ENCODE peak calls at places on chromosome 3, in eight cellular contexts. One of them, this sample, is unnamed.

GRCh38 chr3:45852828-45853227 is 10.9 kb upstream of the LZTFL1 start:
- DNase-seq in CD4-positive, alpha-beta T cell: no peak
- DNase-seq in neural progenitor cell: no peak
- DNase-seq in lower lobe of right lung: no peak
- DNase-seq in mesenchymal stem cell: no peak
- DNase-seq in ovary: no peak
- DNase-seq in kidney: no peak
- DNase-seq in PC-3: no peak
- DNase-seq in this sample: no peak

GRCh38 chr3:181899702-181900101 is 188.0 kb downstream of the SOX2 start:
- DNase-seq in CD4-positive, alpha-beta T cell: no peak
- DNase-seq in neural progenitor cell: no peak
- DNase-seq in lower lobe of right lung: no peak
- DNase-seq in mesenchymal stem cell: no peak
- DNase-seq in ovary: no peak
- DNase-seq in kidney: no peak
- DNase-seq in PC-3: peak
- DNase-seq in this sample: no peak

GRCh38 chr3:163916596-163917560 is 1161.4 kb downstream of the SI start:
- DNase-seq in CD4-positive, alpha-beta T cell: no peak
- DNase-seq in neural progenitor cell: peak
- DNase-seq in lower lobe of right lung: no peak
- DNase-seq in mesenchymal stem cell: no peak
- DNase-seq in ovary: no peak
- DNase-seq in kidney: no peak
- DNase-seq in PC-3: peak
- DNase-seq in this sample: peak

GRCh38 chr3:53155763-53156162 is 5.2 kb upstream of the PRKCD start:
- DNase-seq in CD4-positive, alpha-beta T cell: no peak
- DNase-seq in neural progenitor cell: peak
- DNase-seq in lower lobe of right lung: peak
- DNase-seq in mesenchymal stem cell: no peak
- DNase-seq in ovary: no peak
- DNase-seq in kidney: peak
- DNase-seq in PC-3: peak
- DNase-seq in this sample: no peak

GRCh38 chr3:183212565-183212964 is 40.5 kb upstream of the B3GNT5 start:
- DNase-seq in CD4-positive, alpha-beta T cell: no peak
- DNase-seq in neural progenitor cell: no peak
- DNase-seq in lower lobe of right lung: no peak
- DNase-seq in mesenchymal stem cell: no peak
- DNase-seq in ovary: no peak
- DNase-seq in kidney: no peak
- DNase-seq in PC-3: no peak
- DNase-seq in this sample: no peak

GRCh38 chr3:179451335-179452165 is at the start of gene GNB4:
- DNase-seq in CD4-positive, alpha-beta T cell: peak
- DNase-seq in neural progenitor cell: peak
- DNase-seq in lower lobe of right lung: peak
- DNase-seq in mesenchymal stem cell: peak
- DNase-seq in ovary: peak
- DNase-seq in kidney: peak
- DNase-seq in PC-3: peak
- DNase-seq in this sample: peak

GRCh38 chr3:171896341-171896740 is 53.2 kb downstream of the TMEM212 start:
- DNase-seq in CD4-positive, alpha-beta T cell: no peak
- DNase-seq in neural progenitor cell: no peak
- DNase-seq in lower lobe of right lung: no peak
- DNase-seq in mesenchymal stem cell: peak
- DNase-seq in ovary: no peak
- DNase-seq in kidney: no peak
- DNase-seq in PC-3: no peak
- DNase-seq in this sample: no peak

GRCh38 chr3:169535584-169535983 is 127.9 kb downstream of the MECOM start:
- DNase-seq in CD4-positive, alpha-beta T cell: no peak
- DNase-seq in neural progenitor cell: no peak
- DNase-seq in lower lobe of right lung: no peak
- DNase-seq in mesenchymal stem cell: no peak
- DNase-seq in ovary: no peak
- DNase-seq in kidney: no peak
- DNase-seq in PC-3: no peak
- DNase-seq in this sample: no peak

GRCh38 chr3:139302801-139303113 is 41.1 kb upstream of the MRPS22 start:
- DNase-seq in CD4-positive, alpha-beta T cell: no peak
- DNase-seq in neural progenitor cell: no peak
- DNase-seq in lower lobe of right lung: no peak
- DNase-seq in mesenchymal stem cell: no peak
- DNase-seq in ovary: no peak
- DNase-seq in kidney: no peak
- DNase-seq in PC-3: no peak
- DNase-seq in this sample: no peak

GRCh38 chr3:123372789-123373534 is 75.9 kb downstream of the ADCY5 start:
- DNase-seq in CD4-positive, alpha-beta T cell: no peak
- DNase-seq in neural progenitor cell: no peak
- DNase-seq in lower lobe of right lung: no peak
- DNase-seq in mesenchymal stem cell: no peak
- DNase-seq in ovary: no peak
- DNase-seq in kidney: peak
- DNase-seq in PC-3: no peak
- DNase-seq in this sample: no peak

GRCh38 chr3:30602946-30603345 is 3.5 kb upstream of the TGFBR2 start:
- DNase-seq in CD4-positive, alpha-beta T cell: no peak
- DNase-seq in neural progenitor cell: no peak
- DNase-seq in lower lobe of right lung: no peak
- DNase-seq in mesenchymal stem cell: no peak
- DNase-seq in ovary: no peak
- DNase-seq in kidney: no peak
- DNase-seq in PC-3: no peak
- DNase-seq in this sample: no peak

GRCh38 chr3:49967307-49967706 is 27.4 kb downstream of the RBM6 start:
- DNase-seq in CD4-positive, alpha-beta T cell: no peak
- DNase-seq in neural progenitor cell: no peak
- DNase-seq in lower lobe of right lung: no peak
- DNase-seq in mesenchymal stem cell: no peak
- DNase-seq in ovary: no peak
- DNase-seq in kidney: no peak
- DNase-seq in PC-3: no peak
- DNase-seq in this sample: no peak

GRCh38 chr3:188316723-188317070 is 162.7 kb downstream of the LPP start:
- DNase-seq in CD4-positive, alpha-beta T cell: no peak
- DNase-seq in neural progenitor cell: no peak
- DNase-seq in lower lobe of right lung: no peak
- DNase-seq in mesenchymal stem cell: no peak
- DNase-seq in ovary: no peak
- DNase-seq in kidney: no peak
- DNase-seq in PC-3: no peak
- DNase-seq in this sample: no peak

GRCh38 chr3:188319569-188319968 is 165.6 kb downstream of the LPP start:
- DNase-seq in CD4-positive, alpha-beta T cell: no peak
- DNase-seq in neural progenitor cell: no peak
- DNase-seq in lower lobe of right lung: no peak
- DNase-seq in mesenchymal stem cell: peak
- DNase-seq in ovary: no peak
- DNase-seq in kidney: no peak
- DNase-seq in PC-3: peak
- DNase-seq in this sample: no peak

GRCh38 chr3:188316021-188316722 is 162.2 kb downstream of the LPP start:
- DNase-seq in CD4-positive, alpha-beta T cell: no peak
- DNase-seq in neural progenitor cell: no peak
- DNase-seq in lower lobe of right lung: no peak
- DNase-seq in mesenchymal stem cell: peak
- DNase-seq in ovary: peak
- DNase-seq in kidney: no peak
- DNase-seq in PC-3: no peak
- DNase-seq in this sample: no peak

GRCh38 chr3:188320757-188321156 is 166.8 kb downstream of the LPP start:
- DNase-seq in CD4-positive, alpha-beta T cell: no peak
- DNase-seq in neural progenitor cell: no peak
- DNase-seq in lower lobe of right lung: no peak
- DNase-seq in mesenchymal stem cell: peak
- DNase-seq in ovary: no peak
- DNase-seq in kidney: no peak
- DNase-seq in PC-3: peak
- DNase-seq in this sample: no peak

GRCh38 chr3:188315563-188315962 is 161.6 kb downstream of the LPP start:
- DNase-seq in CD4-positive, alpha-beta T cell: no peak
- DNase-seq in neural progenitor cell: no peak
- DNase-seq in lower lobe of right lung: no peak
- DNase-seq in mesenchymal stem cell: no peak
- DNase-seq in ovary: no peak
- DNase-seq in kidney: no peak
- DNase-seq in PC-3: no peak
- DNase-seq in this sample: no peak
- H3K27ac ChIP-seq in CD4-positive, alpha-beta T cell: no peak
- H3K27ac ChIP-seq in neural progenitor cell: no peak
- H3K27ac ChIP-seq in lower lobe of right lung: no peak
- H3K27ac ChIP-seq in mesenchymal stem cell: no peak
- H3K27ac ChIP-seq in ovary: no peak
- H3K27ac ChIP-seq in kidney: no peak
- H3K27ac ChIP-seq in PC-3: no peak
- H3K27ac ChIP-seq in this sample: no peak

GRCh38 chr3:127714151-127714571 is 41.4 kb downstream of the ABTB1 start:
- DNase-seq in CD4-positive, alpha-beta T cell: no peak
- DNase-seq in neural progenitor cell: no peak
- DNase-seq in lower lobe of right lung: no peak
- DNase-seq in mesenchymal stem cell: no peak
- DNase-seq in ovary: no peak
- DNase-seq in kidney: peak
- DNase-seq in PC-3: peak
- DNase-seq in this sample: no peak
- H3K27ac ChIP-seq in CD4-positive, alpha-beta T cell: no peak
- H3K27ac ChIP-seq in neural progenitor cell: no peak
- H3K27ac ChIP-seq in lower lobe of right lung: peak
- H3K27ac ChIP-seq in mesenchymal stem cell: no peak
- H3K27ac ChIP-seq in ovary: no peak
- H3K27ac ChIP-seq in kidney: no peak
- H3K27ac ChIP-seq in PC-3: peak
- H3K27ac ChIP-seq in this sample: no peak

DNA sequence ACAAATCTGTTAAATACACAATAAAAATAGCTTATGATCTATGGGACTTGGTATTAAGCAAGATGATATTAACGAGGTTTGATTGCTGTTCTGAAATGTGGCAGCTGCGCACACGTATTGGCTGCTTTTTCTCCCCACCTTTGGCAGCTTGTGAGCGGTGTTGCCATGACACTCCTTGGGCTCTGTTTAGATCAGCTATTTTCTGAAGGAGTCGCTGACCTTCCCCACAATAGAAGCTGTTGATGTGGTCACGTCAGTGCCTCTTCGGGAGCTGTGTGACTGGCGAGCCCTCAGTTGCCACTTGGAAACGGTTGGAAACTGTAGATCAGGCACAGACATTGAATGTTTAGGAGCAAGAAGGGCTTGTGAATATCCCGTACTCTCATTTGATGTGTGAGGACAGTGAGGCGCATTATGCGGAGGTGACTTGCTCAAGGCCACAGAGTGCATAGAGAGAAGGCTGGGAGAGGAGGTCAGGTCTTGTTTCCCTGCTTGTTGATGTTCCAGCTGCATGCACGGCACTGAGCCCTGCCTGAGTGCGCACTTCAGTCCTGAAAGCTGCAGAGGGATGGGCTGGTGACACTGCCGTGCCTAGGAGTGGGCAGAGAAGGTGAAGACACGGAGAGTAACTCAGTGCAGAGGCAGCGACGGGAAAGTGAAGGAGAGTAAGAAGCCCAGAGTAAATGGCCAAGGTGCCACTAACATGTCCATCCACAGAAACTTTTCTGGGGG is 198.4 kb downstream of the LPP start:
- DNase-seq in CD4-positive, alpha-beta T cell: no peak
- DNase-seq in neural progenitor cell: no peak
- DNase-seq in lower lobe of right lung: no peak
- DNase-seq in mesenchymal stem cell: no peak
- DNase-seq in ovary: no peak
- DNase-seq in kidney: no peak
- DNase-seq in PC-3: no peak
- DNase-seq in this sample: no peak
- H3K27ac ChIP-seq in CD4-positive, alpha-beta T cell: no peak
- H3K27ac ChIP-seq in neural progenitor cell: no peak
- H3K27ac ChIP-seq in lower lobe of right lung: no peak
- H3K27ac ChIP-seq in mesenchymal stem cell: no peak
- H3K27ac ChIP-seq in ovary: no peak
- H3K27ac ChIP-seq in kidney: no peak
- H3K27ac ChIP-seq in PC-3: no peak
- H3K27ac ChIP-seq in this sample: no peak

DNA sequence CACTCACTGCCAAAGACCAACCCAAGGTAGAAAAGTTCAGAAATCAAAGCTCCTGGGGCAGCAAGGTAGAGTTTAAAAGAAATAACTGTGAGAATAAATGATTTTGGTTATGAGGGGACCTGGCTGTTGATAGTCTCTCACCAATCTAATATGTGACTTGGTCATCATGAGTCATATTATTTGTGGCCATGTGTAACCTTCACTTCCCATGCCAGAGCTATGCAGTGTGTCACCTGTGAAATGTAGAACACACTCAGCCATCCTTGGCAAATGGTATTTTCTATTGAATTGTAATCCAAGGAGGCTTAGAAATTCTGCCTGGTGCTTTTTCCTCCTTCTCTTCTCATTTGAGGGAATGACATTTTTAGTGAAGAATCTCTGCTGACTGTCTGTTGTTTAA is 184.2 kb upstream of the STAC start:
- DNase-seq in CD4-positive, alpha-beta T cell: no peak
- DNase-seq in neural progenitor cell: no peak
- DNase-seq in lower lobe of right lung: no peak
- DNase-seq in mesenchymal stem cell: no peak
- DNase-seq in ovary: no peak
- DNase-seq in kidney: no peak
- DNase-seq in PC-3: peak
- DNase-seq in this sample: no peak
- H3K27ac ChIP-seq in CD4-positive, alpha-beta T cell: no peak
- H3K27ac ChIP-seq in neural progenitor cell: no peak
- H3K27ac ChIP-seq in lower lobe of right lung: no peak
- H3K27ac ChIP-seq in mesenchymal stem cell: no peak
- H3K27ac ChIP-seq in ovary: no peak
- H3K27ac ChIP-seq in kidney: no peak
- H3K27ac ChIP-seq in PC-3: peak
- H3K27ac ChIP-seq in this sample: no peak

DNA sequence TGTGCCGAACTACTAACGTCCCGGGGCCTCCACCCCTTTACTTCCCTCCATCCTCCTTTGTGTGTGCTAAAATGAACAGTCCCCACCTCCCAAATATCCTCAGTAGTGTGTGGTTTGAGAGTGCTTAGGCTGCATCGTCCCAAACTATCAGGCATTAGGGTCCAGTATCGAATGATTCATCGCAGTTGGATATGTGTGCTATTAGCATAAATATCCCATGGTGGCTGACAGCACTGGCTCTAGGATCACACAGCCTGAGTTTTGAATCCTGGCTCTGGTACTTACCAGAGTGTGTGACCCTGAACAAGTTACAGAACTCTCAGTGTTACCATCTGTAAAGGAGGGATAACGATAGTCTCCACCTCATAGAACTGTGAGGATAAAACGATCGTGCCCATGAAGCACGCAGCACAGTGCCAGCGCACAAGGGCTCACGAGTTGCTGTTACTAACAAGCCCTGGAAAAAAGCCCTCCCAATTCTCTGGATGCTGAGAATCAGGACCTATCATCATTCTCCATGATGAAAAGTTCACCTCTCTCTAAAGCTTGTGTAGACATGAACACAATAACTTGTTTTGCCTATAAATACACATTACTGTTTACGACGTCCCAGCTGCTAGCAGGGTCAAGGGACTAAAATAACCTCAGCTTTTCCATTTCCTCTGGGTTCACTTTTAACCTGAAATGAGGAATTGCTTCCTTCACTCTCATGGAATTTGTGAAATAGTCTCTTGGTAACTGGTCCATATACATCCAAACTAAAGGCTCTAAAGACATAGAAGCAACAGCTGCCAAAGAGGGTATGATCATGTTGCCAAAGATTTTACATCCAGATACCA is 51.0 kb downstream of the VGLL4 start:
- DNase-seq in CD4-positive, alpha-beta T cell: no peak
- DNase-seq in neural progenitor cell: no peak
- DNase-seq in lower lobe of right lung: no peak
- DNase-seq in mesenchymal stem cell: peak
- DNase-seq in ovary: no peak
- DNase-seq in kidney: no peak
- DNase-seq in PC-3: no peak
- DNase-seq in this sample: no peak
- H3K27ac ChIP-seq in CD4-positive, alpha-beta T cell: no peak
- H3K27ac ChIP-seq in neural progenitor cell: peak
- H3K27ac ChIP-seq in lower lobe of right lung: peak
- H3K27ac ChIP-seq in mesenchymal stem cell: peak
- H3K27ac ChIP-seq in ovary: peak
- H3K27ac ChIP-seq in kidney: peak
- H3K27ac ChIP-seq in PC-3: no peak
- H3K27ac ChIP-seq in this sample: peak

This sample was measured in hepatocyte.